ENCODE peak calls at places on chromosome 10, in six cellular contexts. One of them, this sample, is unnamed.

GRCh38 chr10:79411546-79412495 is 33.6 kb downstream of the ZCCHC24 start:
- DNase-seq in stomach: no peak
- DNase-seq in tibial nerve: no peak
- DNase-seq in HL-60: no peak
- DNase-seq in astrocyte of the cerebellum: no peak
- DNase-seq in GM10248: no peak
- DNase-seq in this sample: no peak

GRCh38 chr10:58104419-58104818 is 163.3 kb downstream of the IPMK start:
- DNase-seq in stomach: no peak
- DNase-seq in tibial nerve: no peak
- DNase-seq in HL-60: no peak
- DNase-seq in astrocyte of the cerebellum: peak; percentile 90
- DNase-seq in GM10248: no peak
- DNase-seq in this sample: no peak

GRCh38 chr10:90847436-90847835 is 10.4 kb downstream of the HTR7 start:
- DNase-seq in stomach: no peak
- DNase-seq in tibial nerve: no peak
- DNase-seq in HL-60: no peak
- DNase-seq in astrocyte of the cerebellum: peak; percentile 65
- DNase-seq in GM10248: no peak
- DNase-seq in this sample: no peak

GRCh38 chr10:28094121-28094520 is 95.2 kb upstream of the ODAD2 start:
- DNase-seq in stomach: no peak
- DNase-seq in tibial nerve: no peak
- DNase-seq in HL-60: no peak
- DNase-seq in astrocyte of the cerebellum: no peak
- DNase-seq in GM10248: no peak
- DNase-seq in this sample: no peak

GRCh38 chr10:5449823-5450222 is 37.5 kb downstream of the NET1 start:
- DNase-seq in stomach: no peak
- DNase-seq in tibial nerve: no peak
- DNase-seq in HL-60: peak; percentile 12
- DNase-seq in astrocyte of the cerebellum: no peak
- DNase-seq in GM10248: no peak
- DNase-seq in this sample: no peak

GRCh38 chr10:69464401-69464800 is 13.1 kb downstream of the TSPAN15 start:
- DNase-seq in stomach: no peak
- DNase-seq in tibial nerve: no peak
- DNase-seq in HL-60: no peak
- DNase-seq in astrocyte of the cerebellum: no peak
- DNase-seq in GM10248: no peak
- DNase-seq in this sample: no peak

GRCh38 chr10:129709101-129709500 is 242.1 kb downstream of the MGMT start:
- DNase-seq in stomach: no peak
- DNase-seq in tibial nerve: no peak
- DNase-seq in HL-60: no peak
- DNase-seq in astrocyte of the cerebellum: no peak
- DNase-seq in GM10248: no peak
- DNase-seq in this sample: no peak

GRCh38 chr10:30348378-30348776 is 701 bp downstream of the MTPAP start:
- DNase-seq in stomach: no peak
- DNase-seq in tibial nerve: no peak
- DNase-seq in HL-60: no peak
- DNase-seq in astrocyte of the cerebellum: no peak
- DNase-seq in GM10248: no peak
- DNase-seq in this sample: no peak

GRCh38 chr10:24287559-24288195 is 78.7 kb downstream of the KIAA1217 start:
- DNase-seq in stomach: no peak
- DNase-seq in tibial nerve: no peak
- DNase-seq in HL-60: no peak
- DNase-seq in astrocyte of the cerebellum: no peak
- DNase-seq in GM10248: no peak
- DNase-seq in this sample: no peak

GRCh38 chr10:71228875-71229720 is 16.7 kb downstream of the UNC5B start:
- DNase-seq in stomach: no peak
- DNase-seq in tibial nerve: no peak
- DNase-seq in HL-60: no peak
- DNase-seq in astrocyte of the cerebellum: no peak
- DNase-seq in GM10248: no peak
- DNase-seq in this sample: no peak

GRCh38 chr10:101987136-101987535 is 68.8 kb downstream of the ARMH3 start:
- DNase-seq in stomach: no peak
- DNase-seq in tibial nerve: no peak
- DNase-seq in HL-60: no peak
- DNase-seq in astrocyte of the cerebellum: no peak
- DNase-seq in GM10248: no peak
- DNase-seq in this sample: no peak

GRCh38 chr10:51023611-51024010 is 50.7 kb upstream of the PRKG1 start:
- DNase-seq in stomach: no peak
- DNase-seq in tibial nerve: no peak
- DNase-seq in HL-60: no peak
- DNase-seq in astrocyte of the cerebellum: no peak
- DNase-seq in GM10248: no peak
- DNase-seq in this sample: no peak

GRCh38 chr10:58414270-58415041 is 29.2 kb downstream of the TFAM start:
- DNase-seq in stomach: no peak
- DNase-seq in tibial nerve: no peak
- DNase-seq in HL-60: no peak
- DNase-seq in astrocyte of the cerebellum: peak; percentile 83
- DNase-seq in GM10248: no peak
- DNase-seq in this sample: no peak

GRCh38 chr10:4249841-4250496 is 465.0 kb upstream of the KLF6 start:
- DNase-seq in stomach: no peak
- DNase-seq in tibial nerve: no peak
- DNase-seq in HL-60: no peak
- DNase-seq in astrocyte of the cerebellum: no peak
- DNase-seq in GM10248: no peak
- DNase-seq in this sample: no peak

GRCh38 chr10:47339186-47339735 is 8.9 kb upstream of the RBP3 start:
- DNase-seq in stomach: peak; percentile 23
- DNase-seq in tibial nerve: no peak
- DNase-seq in HL-60: no peak
- DNase-seq in astrocyte of the cerebellum: no peak
- DNase-seq in GM10248: no peak
- DNase-seq in this sample: no peak

GRCh38 chr10:98467506-98468318 is 21.0 kb upstream of the HPS1 start:
- DNase-seq in stomach: peak; percentile 76
- DNase-seq in tibial nerve: peak; percentile 40
- DNase-seq in HL-60: peak; percentile 77
- DNase-seq in astrocyte of the cerebellum: peak; percentile 70
- DNase-seq in GM10248: peak; percentile 87
- DNase-seq in this sample: peak; percentile 51

GRCh38 chr10:80860719-80861118 is 323.0 kb downstream of the SH2D4B start:
- DNase-seq in stomach: no peak
- DNase-seq in tibial nerve: no peak
- DNase-seq in HL-60: no peak
- DNase-seq in astrocyte of the cerebellum: no peak
- DNase-seq in GM10248: no peak
- DNase-seq in this sample: no peak

GRCh38 chr10:34746094-34746493 is 69.0 kb downstream of the PARD3 start:
- DNase-seq in stomach: no peak
- DNase-seq in tibial nerve: no peak
- DNase-seq in HL-60: no peak
- DNase-seq in astrocyte of the cerebellum: no peak
- DNase-seq in GM10248: no peak
- DNase-seq in this sample: no peak

GRCh38 chr10:69965086-69965485 is 87.6 kb upstream of the MACROH2A2 start:
- DNase-seq in stomach: no peak
- DNase-seq in tibial nerve: no peak
- DNase-seq in HL-60: no peak
- DNase-seq in astrocyte of the cerebellum: no peak
- DNase-seq in GM10248: no peak
- DNase-seq in this sample: no peak

GRCh38 chr10:82164333-82164732 is 289.3 kb downstream of the NRG3 start:
- DNase-seq in stomach: no peak
- DNase-seq in tibial nerve: no peak
- DNase-seq in HL-60: no peak
- DNase-seq in astrocyte of the cerebellum: no peak
- DNase-seq in GM10248: no peak
- DNase-seq in this sample: no peak

GRCh38 chr10:74223755-74224530 is 72.9 kb downstream of the ADK start:
- DNase-seq in stomach: no peak
- DNase-seq in tibial nerve: no peak
- DNase-seq in HL-60: no peak
- DNase-seq in astrocyte of the cerebellum: peak; percentile 29
- DNase-seq in GM10248: no peak
- DNase-seq in this sample: no peak

GRCh38 chr10:103739039-103739764 is 116.2 kb downstream of the SH3PXD2A start:
- DNase-seq in stomach: no peak
- DNase-seq in tibial nerve: no peak
- DNase-seq in HL-60: no peak
- DNase-seq in astrocyte of the cerebellum: peak; percentile 93
- DNase-seq in GM10248: no peak
- DNase-seq in this sample: no peak

GRCh38 chr10:103734731-103735130 is 120.6 kb downstream of the SH3PXD2A start:
- DNase-seq in stomach: no peak
- DNase-seq in tibial nerve: no peak
- DNase-seq in HL-60: no peak
- DNase-seq in astrocyte of the cerebellum: no peak
- DNase-seq in GM10248: no peak
- DNase-seq in this sample: no peak

GRCh38 chr10:103737735-103738367 is 117.5 kb downstream of the SH3PXD2A start:
- DNase-seq in stomach: no peak
- DNase-seq in tibial nerve: no peak
- DNase-seq in HL-60: no peak
- DNase-seq in astrocyte of the cerebellum: no peak
- DNase-seq in GM10248: no peak
- DNase-seq in this sample: no peak

GRCh38 chr10:103736044-103736443 is 119.3 kb downstream of the SH3PXD2A start:
- DNase-seq in stomach: no peak
- DNase-seq in tibial nerve: no peak
- DNase-seq in HL-60: no peak
- DNase-seq in astrocyte of the cerebellum: no peak
- DNase-seq in GM10248: no peak
- DNase-seq in this sample: no peak

GRCh38 chr10:103736763-103737162 is 118.6 kb downstream of the SH3PXD2A start:
- DNase-seq in stomach: no peak
- DNase-seq in tibial nerve: no peak
- DNase-seq in HL-60: no peak
- DNase-seq in astrocyte of the cerebellum: no peak
- DNase-seq in GM10248: no peak
- DNase-seq in this sample: no peak
- TF ChIP-seq CTCF in stomach: no peak
- TF ChIP-seq CTCF in tibial nerve: no peak
- TF ChIP-seq CTCF in HL-60: no peak
- TF ChIP-seq CTCF in astrocyte of the cerebellum: no peak
- TF ChIP-seq CTCF in GM10248: no peak
- TF ChIP-seq CTCF in this sample: no peak

DNA sequence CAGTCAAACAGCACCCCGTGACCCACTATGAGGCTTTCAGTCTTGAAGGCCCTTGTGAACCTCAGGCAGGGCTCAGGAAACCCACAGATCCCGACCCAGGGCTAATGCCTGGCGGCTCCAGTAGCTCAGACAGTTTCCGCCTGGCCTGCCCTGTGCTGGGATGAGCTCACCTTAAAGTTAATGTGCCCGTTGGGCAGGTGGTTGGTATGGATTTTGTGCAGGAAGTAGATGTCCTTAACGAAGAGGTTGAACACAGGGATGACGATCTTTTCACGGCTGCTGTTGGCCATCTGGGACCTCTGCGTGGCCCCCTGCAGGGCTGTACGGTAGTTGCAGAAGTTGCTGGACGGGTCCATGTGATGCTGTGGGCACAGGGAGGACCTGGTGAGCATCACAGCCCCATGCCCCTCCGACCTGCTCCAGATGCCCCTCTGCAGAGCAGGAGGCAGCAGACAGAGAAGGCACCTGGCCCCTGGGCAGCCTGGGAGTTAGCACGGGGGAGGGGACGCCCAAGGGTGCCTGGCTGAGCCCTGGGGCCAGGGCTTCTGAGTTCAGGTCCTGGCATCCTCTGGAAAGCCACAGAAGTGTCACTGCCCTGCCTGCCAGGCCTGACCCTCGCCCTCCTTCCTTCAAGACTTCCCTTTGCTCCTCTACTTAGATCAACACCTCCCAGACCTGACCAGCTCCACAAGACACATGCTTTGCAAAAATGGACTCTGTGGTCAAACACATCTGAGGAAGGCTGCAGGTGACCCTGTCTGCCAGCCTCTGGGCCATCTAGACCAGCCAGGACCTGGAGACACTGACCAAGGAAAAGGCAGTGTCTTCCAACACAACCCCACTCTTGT is 59.8 kb downstream of the CSGALNACT2 start:
- DNase-seq in stomach: peak; percentile 25
- DNase-seq in tibial nerve: no peak
- DNase-seq in HL-60: no peak
- DNase-seq in astrocyte of the cerebellum: no peak
- DNase-seq in GM10248: no peak
- DNase-seq in this sample: no peak
- TF ChIP-seq CTCF in stomach: no peak
- TF ChIP-seq CTCF in tibial nerve: no peak
- TF ChIP-seq CTCF in HL-60: peak; percentile 31
- TF ChIP-seq CTCF in astrocyte of the cerebellum: peak; percentile 20
- TF ChIP-seq CTCF in GM10248: no peak
- TF ChIP-seq CTCF in this sample: peak; percentile 28

GRCh38 chr10:55631071-55631654 is 729.9 kb downstream of the ZWINT start:
- DNase-seq in stomach: peak; percentile 73
- DNase-seq in tibial nerve: no peak
- DNase-seq in HL-60: no peak
- DNase-seq in astrocyte of the cerebellum: peak; percentile 22
- DNase-seq in GM10248: peak; percentile 64
- DNase-seq in this sample: peak; percentile 32
- TF ChIP-seq CTCF in stomach: peak; percentile 75
- TF ChIP-seq CTCF in tibial nerve: peak; percentile 43
- TF ChIP-seq CTCF in HL-60: peak; percentile 31
- TF ChIP-seq CTCF in astrocyte of the cerebellum: peak; percentile 78
- TF ChIP-seq CTCF in GM10248: peak; percentile 27
- TF ChIP-seq CTCF in this sample: peak; percentile 42

GRCh38 chr10:37752309-37752875 is 105.0 kb downstream of the ZNF248 start:
- DNase-seq in stomach: no peak
- DNase-seq in tibial nerve: no peak
- DNase-seq in HL-60: no peak
- DNase-seq in astrocyte of the cerebellum: no peak
- DNase-seq in GM10248: no peak
- DNase-seq in this sample: no peak

GRCh38 chr10:37758074-37758473 is 99.3 kb downstream of the ZNF248 start:
- DNase-seq in stomach: no peak
- DNase-seq in tibial nerve: no peak
- DNase-seq in HL-60: no peak
- DNase-seq in astrocyte of the cerebellum: no peak
- DNase-seq in GM10248: no peak
- DNase-seq in this sample: no peak

DNA sequence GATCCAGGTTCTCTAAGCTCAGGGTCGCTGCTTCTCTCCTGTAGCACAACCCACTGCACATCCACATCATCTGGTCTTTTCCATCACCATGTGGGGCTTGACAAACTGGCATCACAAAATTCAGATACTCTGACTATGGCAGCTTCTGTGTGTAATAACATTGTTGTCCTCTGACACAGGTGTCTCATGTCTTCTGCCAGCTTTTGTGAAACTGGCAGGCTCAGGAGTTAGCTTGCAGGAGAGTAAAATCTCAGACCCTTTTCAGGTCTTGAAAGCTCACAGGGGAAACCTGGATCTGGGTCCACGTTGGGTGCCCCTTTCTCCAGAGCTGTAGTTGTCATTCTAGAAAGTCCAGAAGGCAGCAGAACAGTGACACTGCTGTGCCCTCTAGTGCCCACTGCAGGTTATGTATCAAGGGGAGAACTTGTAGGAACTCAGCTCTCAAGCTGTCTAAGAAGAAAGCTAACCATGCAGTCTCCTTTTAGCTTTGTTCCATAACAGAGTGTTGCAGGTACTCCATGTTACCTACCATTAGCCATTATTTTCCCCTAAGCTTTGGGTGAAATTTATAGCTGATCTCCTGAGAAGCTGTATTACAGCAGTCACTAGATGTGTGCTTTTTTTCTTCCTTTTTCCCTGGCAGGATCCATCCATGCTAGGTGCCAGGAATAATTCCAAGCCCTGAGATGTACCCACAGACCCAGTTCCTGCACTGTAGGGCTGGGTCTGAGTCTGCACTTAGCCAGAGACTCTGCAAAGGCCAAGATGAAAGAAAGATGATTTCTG is 102.7 kb downstream of the ZNF248 start:
- DNase-seq in stomach: peak; percentile 36
- DNase-seq in tibial nerve: no peak
- DNase-seq in HL-60: no peak
- DNase-seq in astrocyte of the cerebellum: no peak
- DNase-seq in GM10248: no peak
- DNase-seq in this sample: no peak
- TF ChIP-seq CTCF in stomach: peak; percentile 40
- TF ChIP-seq CTCF in tibial nerve: no peak
- TF ChIP-seq CTCF in HL-60: peak; percentile 65
- TF ChIP-seq CTCF in astrocyte of the cerebellum: no peak
- TF ChIP-seq CTCF in GM10248: peak; percentile 49
- TF ChIP-seq CTCF in this sample: peak; percentile 10

This sample was measured in D721Med.